ENCODE peak calls at places on chromosomes 3 and 15, in eight cellular contexts. W is MM.1S; C is OCI-LY7; H is thyroid gland; P is CD8-positive, alpha-beta T cell; X is ovary; S is heart right ventricle; F is tibial nerve. Q is an unnamed sample. For H3K4me1, the result is how much of the 10 kb centered on the place peaks cover.

GRCh38 chr3:43338295-43338694 is 52.0 kb downstream of the SNRK start:
- DNase-seq in F (no peak), P (no peak), S (no peak), W (no peak), C (peak), H (no peak), X (no peak), Q (no peak)

GRCh38 chr3:129315386-129315991 is 36.8 kb downstream of the HMCES start:
- DNase-seq in S (peak), F (peak), H (peak), C (peak), W (peak), P (peak), X (peak), Q (no peak)

GRCh38 chr3:114627760-114628159 is 333.9 kb downstream of the TIGIT start:
- DNase-seq in H (no peak), W (no peak), S (no peak), F (peak), C (no peak), X (no peak), P (no peak), Q (peak)

GRCh38 chr3:127791221-127791913 is 30.9 kb downstream of the MGLL start:
- DNase-seq in H (no peak), F (no peak), C (peak), S (no peak), P (no peak), W (peak), X (no peak), Q (no peak)

GRCh38 chr3:54374214-54374855 is 252.0 kb downstream of the CACNA2D3 start:
- DNase-seq in C (peak), S (no peak), P (no peak), F (no peak), H (peak), X (no peak), W (peak), Q (no peak)

GRCh38 chr3:76040946-76041345 is 255.6 kb upstream of the ZNF717 start:
- DNase-seq in P (no peak), C (no peak), F (no peak), X (no peak), H (no peak), S (no peak), W (no peak), Q (no peak)

GRCh38 chr3:1235526-1236120 is 142.8 kb downstream of the CNTN6 start:
- DNase-seq in P (no peak), H (no peak), W (no peak), C (no peak), X (no peak), S (no peak), F (no peak), Q (no peak)

GRCh38 chr15:56052389-56053045 is 59.1 kb upstream of the NEDD4 start:
- DNase-seq in X (no peak), S (no peak), H (peak), C (peak), F (no peak), W (peak), P (no peak), Q (no peak)

GRCh38 chr15:31272558-31273257 is 53.9 kb upstream of the KLF13 start:
- DNase-seq in X (peak), C (no peak), S (no peak), P (peak), H (no peak), W (no peak), F (no peak), Q (peak)

GRCh38 chr15:40847225-40847961 is 3.5 kb downstream of the SPINT1 start:
- DNase-seq in X (no peak), P (no peak), C (peak), W (peak), H (peak), S (peak), F (peak), Q (no peak)

GRCh38 chr3:172626241-172626640 is 84.6 kb downstream of the NCEH1 start:
- DNase-seq in X (no peak), S (no peak), C (no peak), H (no peak), F (no peak), W (no peak), P (no peak), Q (no peak)

GRCh38 chr15:78315686-78316085 is 16.3 kb upstream of the SKIC8 start:
- DNase-seq in P (no peak), C (peak), S (no peak), X (peak), W (no peak), F (no peak), H (no peak), Q (no peak)

GRCh38 chr3:170330366-170330765 is 27.1 kb upstream of the SKIL start:
- DNase-seq in H (no peak), C (no peak), X (no peak), P (no peak), F (no peak), W (no peak), S (no peak), Q (no peak)

GRCh38 chr3:12044860-12045259 is 40.7 kb downstream of the SYN2 start:
- DNase-seq in W (no peak), F (no peak), P (no peak), S (no peak), H (no peak), X (no peak), C (no peak), Q (no peak)

GRCh38 chr3:178671261-178672191 is 135.3 kb downstream of the KCNMB2 start:
- DNase-seq in F (no peak), W (no peak), C (no peak), S (no peak), H (peak), X (no peak), P (no peak), Q (no peak)

GRCh38 chr3:167228135-167228534 is 152.0 kb downstream of the ZBBX start:
- DNase-seq in X (no peak), H (no peak), C (no peak), S (no peak), W (no peak), F (no peak), P (no peak), Q (no peak)

GRCh38 chr15:32723171-32723948 is 5.6 kb downstream of the GREM1 start:
- DNase-seq in W (peak), P (no peak), S (no peak), X (no peak), F (no peak), C (no peak), H (no peak), Q (no peak)

GRCh38 chr3:24222165-24222805 is 272.4 kb downstream of the THRB start:
- DNase-seq in S (no peak), X (no peak), C (no peak), H (no peak), W (no peak), F (no peak), P (no peak), Q (no peak)

GRCh38 chr3:52380023-52380422 is 63.9 kb downstream of the DNAH1 start:
- DNase-seq in W (no peak), C (no peak), P (no peak), S (no peak), F (no peak), H (no peak), X (no peak), Q (no peak)

GRCh38 chr3:188067932-188068331 is 86.0 kb upstream of the LPP start:
- DNase-seq in W (no peak), X (no peak), C (no peak), F (no peak), P (no peak), S (no peak), H (no peak), Q (no peak)

GRCh38 chr15:38854506-38854905 is 289.9 kb upstream of the RASGRP1 start:
- DNase-seq in S (no peak), F (no peak), W (no peak), P (no peak), X (no peak), H (no peak), C (no peak), Q (no peak)

GRCh38 chr3:53938645-53939044 is 47.0 kb upstream of the SELENOK start:
- DNase-seq in X (no peak), W (peak), H (peak), F (peak), P (peak), C (peak), S (no peak), Q (no peak)

GRCh38 chr3:150495149-150495548 is 51.1 kb downstream of the SERP1 start:
- DNase-seq in P (no peak), C (no peak), X (no peak), H (no peak), S (no peak), W (no peak), F (no peak), Q (no peak)

GRCh38 chr3:164608554-164609276 is 469.6 kb downstream of the SI start:
- DNase-seq in S (no peak), C (no peak), P (no peak), F (no peak), X (no peak), W (peak), H (no peak), Q (no peak)

GRCh38 chr3:128723477-128723876 is 2.5 kb upstream of the RAB7A start:
- DNase-seq in H (no peak), S (no peak), F (no peak), C (no peak), P (no peak), W (no peak), X (no peak), Q (no peak)

GRCh38 chr3:54897028-54897711 is 30.7 kb downstream of the LRTM1 start:
- DNase-seq in H (no peak), P (no peak), F (no peak), W (no peak), C (no peak), S (no peak), X (no peak), Q (no peak)

GRCh38 chr3:52891615-52892081 is 5.7 kb downstream of the STIMATE start:
- DNase-seq in S (no peak), C (no peak), W (no peak), X (no peak), F (peak), P (no peak), H (no peak), Q (no peak)

GRCh38 chr15:93030430-93031102 is 58.4 kb downstream of the RGMA start:
- DNase-seq in W (peak), X (peak), C (peak), S (peak), F (peak), H (peak), P (peak), Q (no peak)

GRCh38 chr3:122858373-122858772 is 63.5 kb downstream of the SLC49A4 start:
- DNase-seq in S (no peak), P (no peak), C (peak), F (no peak), W (peak), H (no peak), X (no peak), Q (no peak)

GRCh38 chr3:176807938-176808337 is 389.3 kb downstream of the TBL1XR1 start:
- DNase-seq in H (no peak), F (no peak), X (no peak), P (no peak), C (no peak), S (no peak), W (no peak), Q (no peak)

GRCh38 chr3:155745795-155746550 is 1.1 kb upstream of the PLCH1 start:
- DNase-seq in W (no peak), H (peak), X (no peak), C (no peak), F (no peak), P (no peak), S (no peak), Q (no peak)

GRCh38 chr3:180063783-180064182 is 27.0 kb upstream of the PEX5L start:
- DNase-seq in H (no peak), F (no peak), P (no peak), W (no peak), C (peak), S (no peak), X (no peak), Q (no peak)

GRCh38 chr15:69686626-69687025 is 234.0 kb downstream of the RPLP1 start:
- DNase-seq in H (no peak), S (no peak), F (no peak), C (no peak), P (no peak), X (no peak), W (no peak), Q (no peak)

DNA sequence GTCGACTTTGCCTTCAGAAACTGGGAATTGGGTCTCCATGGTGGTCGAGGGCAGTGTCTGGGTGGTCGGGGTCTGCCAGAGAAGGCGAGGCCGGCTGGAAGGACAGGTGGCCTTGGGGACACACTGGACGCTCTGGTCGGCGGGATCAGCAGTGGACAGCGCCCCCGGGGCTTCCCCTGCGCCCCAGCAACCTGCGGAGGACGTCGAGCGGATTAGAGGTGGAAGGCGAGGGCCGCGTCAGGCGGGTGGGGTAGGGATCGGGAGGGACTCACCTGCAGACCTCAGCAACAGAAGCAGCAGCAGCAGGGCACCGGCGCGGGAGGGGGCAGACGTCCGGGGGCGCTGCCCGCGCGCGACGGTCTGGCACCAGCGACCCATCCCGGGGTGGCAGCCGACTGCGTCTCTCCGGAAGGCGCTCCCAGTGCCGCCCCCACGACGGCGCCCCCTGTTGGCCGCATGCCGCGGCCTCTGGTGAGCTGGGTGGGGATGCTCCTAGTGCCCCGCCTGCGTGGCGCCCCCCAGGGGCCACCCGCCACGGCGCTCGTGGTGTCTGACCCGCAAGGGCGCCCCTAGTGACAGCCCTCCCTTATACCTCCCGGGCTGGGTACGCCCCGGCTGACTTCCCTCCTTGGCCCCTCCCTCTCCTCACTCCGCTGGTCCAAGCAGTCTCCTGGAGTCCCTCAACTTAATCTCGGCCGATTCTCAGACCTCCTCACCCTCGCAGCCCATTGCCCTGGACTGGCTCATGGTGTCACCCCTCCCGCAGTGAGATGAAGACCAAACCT is at the start of gene PRSS50:
- DNase-seq in P (no peak), X (peak), S (no peak), F (no peak), C (no peak), H (no peak), W (no peak), Q (no peak)
- TF ChIP-seq CTCF in P (no peak), X (no peak), S (no peak), F (no peak), C (peak), H (no peak), W (peak), Q (peak)

GRCh38 chr3:13853978-13854296 is 25.9 kb downstream of the WNT7A start:
- DNase-seq in C (no peak), P (no peak), H (no peak), S (no peak), W (no peak), F (no peak), X (no peak), Q (no peak)

GRCh38 chr3:13857702-13858380 is 22.0 kb downstream of the WNT7A start:
- DNase-seq in F (no peak), H (no peak), X (no peak), W (no peak), C (no peak), S (no peak), P (no peak), Q (no peak)

GRCh38 chr3:13853256-13853977 is 26.5 kb downstream of the WNT7A start:
- DNase-seq in C (no peak), W (no peak), H (no peak), P (no peak), S (no peak), F (no peak), X (no peak), Q (no peak)

GRCh38 chr3:13854492-13854891 is 25.4 kb downstream of the WNT7A start:
- DNase-seq in P (no peak), H (no peak), F (no peak), C (no peak), W (no peak), S (no peak), X (no peak), Q (no peak)

DNA sequence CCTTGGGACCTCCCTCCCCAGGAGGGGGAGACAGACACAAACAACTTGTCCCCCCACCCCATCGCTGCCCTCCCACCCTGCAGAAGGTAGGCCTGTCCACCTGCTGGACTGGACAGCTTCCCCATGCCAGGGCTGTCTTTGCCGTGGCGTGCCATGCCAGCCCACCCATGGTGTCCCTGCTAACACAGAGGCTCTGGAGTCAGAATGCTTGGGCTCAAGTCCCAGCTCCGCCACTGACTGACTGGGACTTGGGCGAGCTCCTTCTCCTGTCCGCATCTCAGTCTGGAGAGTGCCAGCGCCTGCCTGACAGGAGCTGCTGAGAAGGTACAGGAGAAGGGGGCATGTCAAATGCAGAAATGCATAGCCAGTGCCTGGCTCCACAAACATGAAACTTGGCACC is 23.9 kb downstream of the WNT7A start:
- DNase-seq in X (no peak), F (no peak), P (no peak), W (no peak), C (no peak), H (no peak), S (no peak), Q (no peak)
- H3K4me1 ChIP-seq in X (under half), F (under half), P (under half), W (under half), C (under half), H (under half), S (under half), Q (under half)

DNA sequence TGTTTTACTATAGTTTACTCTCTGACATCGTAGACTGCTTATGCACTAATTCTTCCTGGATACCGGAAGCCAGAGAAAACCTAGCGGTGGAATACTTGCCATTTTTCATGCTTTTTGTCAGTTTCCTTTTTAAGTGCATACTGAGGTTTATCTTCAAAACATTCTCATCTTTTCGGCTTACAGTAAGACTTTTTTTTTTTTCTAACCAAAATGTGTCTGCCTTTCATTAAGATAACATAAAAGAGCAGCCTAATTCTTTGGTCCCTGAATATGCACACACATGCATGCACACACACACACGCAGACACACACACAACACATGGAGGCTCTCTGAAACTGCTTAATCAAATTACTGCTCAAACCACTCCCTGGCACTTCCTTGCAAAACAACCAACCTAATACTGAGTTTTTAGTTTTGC is 1.3 kb downstream of the ZNF445 start:
- DNase-seq in X (no peak), W (no peak), C (peak), P (no peak), S (no peak), H (no peak), F (no peak), Q (no peak)
- TF ChIP-seq CTCF in X (no peak), W (no peak), C (peak), P (no peak), S (no peak), H (no peak), F (no peak), Q (no peak)

GRCh38 chr3:58388550-58389061 is 45.0 kb downstream of the PDHB start:
- DNase-seq in C (no peak), X (no peak), S (no peak), P (no peak), F (no peak), W (no peak), H (no peak), Q (no peak)
- H3K4me1 ChIP-seq in C (under half), X (under half), S (under half), P (under half), F (half or more), W (under half), H (under half), Q (under half)

GRCh38 chr15:59611277-59612260 is at the start of gene GCNT3:
- DNase-seq in P (no peak), X (no peak), S (no peak), H (no peak), W (no peak), F (no peak), C (no peak), Q (no peak)

GRCh38 chr15:59622289-59622688 is 10.7 kb downstream of the GCNT3 start:
- DNase-seq in F (no peak), S (no peak), C (peak), X (peak), H (peak), P (peak), W (peak), Q (no peak)

GRCh38 chr15:59614153-59614552 is 2.6 kb downstream of the GCNT3 start:
- DNase-seq in X (no peak), P (no peak), S (no peak), W (no peak), C (no peak), H (no peak), F (no peak), Q (no peak)

GRCh38 chr15:59615661-59616060 is 4.1 kb downstream of the GCNT3 start:
- DNase-seq in S (no peak), P (no peak), C (no peak), X (no peak), F (no peak), H (peak), W (no peak), Q (no peak)

GRCh38 chr15:59616390-59616789 is 4.8 kb downstream of the GCNT3 start:
- DNase-seq in W (no peak), F (no peak), P (no peak), S (no peak), C (peak), H (peak), X (no peak), Q (no peak)
- TF ChIP-seq CTCF in W (no peak), F (no peak), P (no peak), S (no peak), C (peak), H (no peak), X (no peak), Q (no peak)

GRCh38 chr3:32890420-32891276 is 60.8 kb upstream of the CCR4 start:
- DNase-seq in W (no peak), P (no peak), S (no peak), F (no peak), X (no peak), H (no peak), C (no peak), Q (no peak)

GRCh38 chr3:32886911-32887310 is 64.5 kb upstream of the CCR4 start:
- DNase-seq in X (no peak), H (no peak), W (peak), F (no peak), S (no peak), P (no peak), C (no peak), Q (no peak)

GRCh38 chr3:32886296-32886695 is 65.1 kb upstream of the CCR4 start:
- DNase-seq in X (no peak), F (no peak), P (no peak), C (no peak), H (no peak), S (no peak), W (no peak), Q (no peak)

GRCh38 chr3:32891365-32891764 is 60.1 kb upstream of the CCR4 start:
- DNase-seq in W (no peak), H (no peak), S (no peak), P (no peak), F (no peak), C (no peak), X (no peak), Q (no peak)

GRCh38 chr3:32888739-32889138 is 62.7 kb upstream of the CCR4 start:
- DNase-seq in W (peak), P (no peak), S (no peak), X (no peak), F (no peak), H (no peak), C (no peak), Q (no peak)
- H3K4me1 ChIP-seq in W (under half), P (under half), S (under half), X (under half), F (under half), H (under half), C (under half), Q (under half)

Q was measured in ascending aorta.